ENCODE peak calls at places on chromosome 2, in four cellular contexts. C is WERI-Rb-1, Z is pancreas, O is cardiac muscle cell. V is an unnamed sample.

GRCh38 chr2:151842830-151843668 is 14.8 kb upstream of the ARL5A start:
- DNase-seq in C (no peak), Z (no peak), O (no peak), V (no peak)

GRCh38 chr2:118130385-118130784 is 42.1 kb downstream of the INSIG2 start:
- DNase-seq in C (no peak), Z (no peak), O (no peak), V (no peak)

GRCh38 chr2:140814141-140814540 is 1316.7 kb downstream of the LRP1B start:
- DNase-seq in C (no peak), Z (no peak), O (no peak), V (no peak)

GRCh38 chr2:134272831-134273230 is 19.0 kb downstream of the MGAT5 start:
- DNase-seq in C (peak; percentile 19), Z (no peak), O (no peak), V (no peak)

GRCh38 chr2:227462463-227462951 is 9.4 kb upstream of the AGFG1 start:
- DNase-seq in C (no peak), Z (no peak), O (no peak), V (no peak)

GRCh38 chr2:122136071-122136470 is 380.6 kb downstream of the TSN start:
- DNase-seq in C (peak; percentile 48), Z (no peak), O (peak; percentile 32), V (no peak)

GRCh38 chr2:241886840-241887447 is 17.4 kb downstream of the RTP5 start:
- DNase-seq in C (no peak), Z (peak; percentile 45), O (no peak), V (no peak)

GRCh38 chr2:183242937-183243336 is 118.7 kb downstream of the NUP35 start:
- DNase-seq in C (no peak), Z (no peak), O (peak; percentile 19), V (no peak)

GRCh38 chr2:16051046-16051489 is 110.7 kb downstream of the MYCN start:
- DNase-seq in C (peak; percentile 94), Z (no peak), O (peak; percentile 3), V (no peak)

GRCh38 chr2:123720760-123721159 is 304.3 kb upstream of the CNTNAP5 start:
- DNase-seq in C (peak; percentile 41), Z (no peak), O (no peak), V (no peak)

GRCh38 chr2:113831156-113831555 is 58.7 kb upstream of the ACTR3 start:
- DNase-seq in C (no peak), Z (no peak), O (no peak), V (no peak)

GRCh38 chr2:74152954-74153353 is 5.2 kb upstream of the BOLA3 start:
- DNase-seq in C (no peak), Z (no peak), O (no peak), V (no peak)

GRCh38 chr2:52968043-52968442 is 799.6 kb upstream of the CHAC2 start:
- DNase-seq in C (no peak), Z (no peak), O (no peak), V (no peak)

GRCh38 chr2:226985227-226985946 is 149.5 kb downstream of the RHBDD1 start:
- DNase-seq in C (peak; percentile 42), Z (no peak), O (peak; percentile 89), V (no peak)

GRCh38 chr2:47819834-47820233 is 36.9 kb downstream of the MSH6 start:
- DNase-seq in C (no peak), Z (no peak), O (no peak), V (no peak)

GRCh38 chr2:180046776-180047175 is 39.7 kb upstream of the CWC22 start:
- DNase-seq in C (no peak), Z (no peak), O (no peak), V (no peak)

GRCh38 chr2:55460562-55460961 is 40.9 kb upstream of the CCDC88A start:
- DNase-seq in C (no peak), Z (no peak), O (peak; percentile 37), V (no peak)

GRCh38 chr2:238029853-238030252 is 30.9 kb upstream of the SCLY start:
- DNase-seq in C (no peak), Z (no peak), O (no peak), V (no peak)

GRCh38 chr2:144137269-144137668 is 382.6 kb downstream of the ZEB2 start:
- DNase-seq in C (no peak), Z (no peak), O (no peak), V (no peak)

GRCh38 chr2:162261032-162261945 is 18.0 kb upstream of the FAP start:
- DNase-seq in C (no peak), Z (no peak), O (peak; percentile 82), V (peak; percentile 75)

GRCh38 chr2:45000341-45000901 is 8.8 kb downstream of the SIX2 start:
- DNase-seq in C (no peak), Z (peak; percentile 70), O (peak; percentile 31), V (no peak)

GRCh38 chr2:171772373-171772772 is 85.1 kb downstream of the DYNC1I2 start:
- DNase-seq in C (no peak), Z (no peak), O (no peak), V (no peak)

GRCh38 chr2:158973511-158973956 is 5.1 kb downstream of the TANC1 start:
- DNase-seq in C (no peak), Z (no peak), O (peak; percentile 32), V (no peak)

GRCh38 chr2:111135910-111136297 is 15.2 kb downstream of the BCL2L11 start:
- DNase-seq in C (peak; percentile 42), Z (peak; percentile 46), O (peak; percentile 98), V (peak; percentile 50)

GRCh38 chr2:27208486-27209050 is 3.3 kb upstream of the ATRAID start:
- DNase-seq in C (no peak), Z (no peak), O (no peak), V (no peak)

GRCh38 chr2:27212626-27213471 is 781 bp upstream of the SLC5A6 start:
- DNase-seq in C (peak; percentile 22), Z (no peak), O (peak; percentile 72), V (no peak)

GRCh38 chr2:27211241-27211942 is 449 bp upstream of the ATRAID start:
- DNase-seq in C (peak; percentile 28), Z (peak; percentile 92), O (peak; percentile 2), V (no peak)

GRCh38 chr2:27211943-27212625 is at the start of the genes ATRAID and SLC5A6:
- DNase-seq in C (peak; percentile 92), Z (peak; percentile 94), O (peak; percentile 92), V (peak; percentile 97)

DNA sequence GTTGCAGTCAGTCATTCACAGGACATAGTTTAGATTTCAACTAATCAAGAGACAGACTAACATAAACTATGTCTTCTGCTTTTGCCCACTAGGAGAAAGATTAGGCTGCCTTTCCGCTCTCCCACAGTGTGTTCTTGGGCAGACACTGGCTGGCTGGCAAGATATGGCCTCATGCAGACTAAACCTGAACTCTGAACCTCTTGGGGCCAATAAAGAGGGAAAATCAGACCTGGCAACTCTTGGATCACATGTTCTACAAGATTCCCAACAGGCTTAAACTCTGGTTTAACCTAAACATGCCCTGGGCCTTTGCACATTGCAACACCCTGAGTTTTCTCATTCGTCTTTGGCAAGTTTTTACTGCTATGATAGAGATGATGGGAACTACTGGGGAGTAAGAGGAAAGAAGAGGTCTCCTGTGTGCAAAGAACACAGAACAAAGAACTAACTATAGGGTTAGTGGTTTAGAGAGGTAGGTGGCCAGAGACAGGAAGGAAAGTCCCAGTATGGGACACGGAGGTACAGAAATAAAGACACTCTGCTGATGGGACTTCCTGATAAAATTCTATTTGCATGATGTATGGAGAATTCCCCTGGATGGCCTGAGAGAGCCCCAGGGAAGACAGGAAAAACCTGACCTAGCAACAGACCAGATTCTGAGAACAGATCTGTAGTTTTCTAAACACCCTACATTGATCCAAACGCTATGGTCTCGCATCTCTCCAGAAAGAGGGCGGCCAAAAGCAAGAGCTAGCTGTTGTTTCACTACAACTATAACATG is 2.0 kb upstream of the ATRAID start:
- DNase-seq in C (no peak), Z (no peak), O (no peak), V (peak; percentile 8)
- TF ChIP-seq CTCF in C (no peak), Z (no peak), O (no peak), V (no peak)

GRCh38 chr2:120223034-120223912 is at the start of gene TMEM185B:
- DNase-seq in C (peak; percentile 88), Z (peak; percentile 97), O (peak; percentile 88), V (peak; percentile 93)
- TF ChIP-seq CTCF in C (peak; percentile 71), Z (no peak), O (peak; percentile 34), V (peak; percentile 50)

GRCh38 chr2:90207454-90208058 is 1516.1 kb downstream of the RPIA start:
- DNase-seq in C (peak; percentile 6), Z (no peak), O (peak; percentile 2), V (no peak)
- TF ChIP-seq CTCF in C (peak; percentile 41), Z (peak; percentile 21), O (peak; percentile 12), V (peak; percentile 26)

GRCh38 chr2:222448806-222449205 is 24.5 kb downstream of the SGPP2 start:
- DNase-seq in C (peak; percentile 68), Z (no peak), O (peak; percentile 96), V (no peak)

GRCh38 chr2:222447144-222447543 is 22.8 kb downstream of the SGPP2 start:
- DNase-seq in C (no peak), Z (no peak), O (no peak), V (no peak)

GRCh38 chr2:222452422-222452950 is 28.1 kb downstream of the SGPP2 start:
- DNase-seq in C (no peak), Z (no peak), O (no peak), V (no peak)

GRCh38 chr2:222450021-222450420 is 25.7 kb downstream of the SGPP2 start:
- DNase-seq in C (peak; percentile 66), Z (no peak), O (no peak), V (no peak)

GRCh38 chr2:222451270-222451674 is 26.9 kb downstream of the SGPP2 start:
- DNase-seq in C (peak; percentile 63), Z (no peak), O (no peak), V (no peak)
- TF ChIP-seq CTCF in C (peak; percentile 18), Z (no peak), O (no peak), V (no peak)

DNA sequence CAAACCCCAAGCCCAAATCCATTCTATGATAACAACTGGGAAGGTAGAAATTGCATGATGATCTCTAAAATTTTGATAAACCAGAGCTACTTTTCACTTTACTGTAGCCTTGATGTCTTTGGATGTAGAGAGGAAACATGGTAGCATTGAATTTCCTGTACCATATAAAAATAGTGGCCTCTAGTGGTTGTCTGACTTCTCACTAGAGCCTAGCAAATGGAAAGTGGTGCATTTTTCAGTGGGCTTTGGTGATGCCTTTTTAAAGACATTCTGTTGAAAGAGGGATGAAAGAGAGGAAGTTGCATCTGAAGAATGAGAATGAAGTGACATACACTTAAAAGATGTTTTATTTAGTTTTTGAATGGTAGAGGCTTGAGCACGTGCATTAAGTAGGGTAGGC is 662.2 kb downstream of the XIRP2 start:
- DNase-seq in C (no peak), Z (no peak), O (peak; percentile 33), V (no peak)
- TF ChIP-seq CTCF in C (peak; percentile 19), Z (no peak), O (peak; percentile 43), V (no peak)

GRCh38 chr2:233208382-233209116 is 42.9 kb upstream of the ATG16L1 start:
- DNase-seq in C (no peak), Z (no peak), O (no peak), V (no peak)
- TF ChIP-seq CTCF in C (peak; percentile 10), Z (no peak), O (no peak), V (no peak)

DNA sequence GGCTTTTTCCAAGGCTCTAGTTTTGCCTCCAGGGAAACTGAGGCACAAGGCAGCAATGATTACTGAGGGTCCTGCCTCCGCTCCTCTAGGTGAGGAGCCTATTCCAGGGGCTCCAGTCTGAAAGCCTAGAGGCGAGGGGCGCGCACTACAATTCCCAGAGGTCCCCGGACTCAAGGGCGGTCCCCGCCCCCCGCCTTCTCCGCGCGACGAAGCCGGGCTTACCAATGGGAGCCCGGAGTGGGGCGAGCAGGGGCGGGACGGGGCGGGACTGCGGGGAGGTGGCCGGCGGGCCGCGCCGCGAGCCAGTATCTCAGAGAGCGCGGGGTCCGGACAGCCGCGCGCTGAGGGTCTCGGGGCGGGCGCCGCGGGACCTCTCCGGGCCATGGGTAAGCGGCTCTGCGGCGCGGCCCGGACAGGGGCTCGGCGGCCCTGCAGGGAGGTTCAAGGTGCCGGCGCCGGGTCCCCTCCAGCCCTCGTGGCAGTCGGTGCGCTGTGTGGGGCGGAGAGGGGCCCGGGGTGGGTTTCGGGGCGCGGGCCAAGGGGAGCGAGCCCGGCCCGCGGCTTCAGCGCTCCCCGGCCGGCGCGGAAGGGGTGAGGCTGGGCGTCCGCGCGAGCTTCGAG is at the start of gene ARID5A:
- DNase-seq in C (peak; percentile 92), Z (peak; percentile 96), O (peak; percentile 92), V (peak; percentile 94)
- TF ChIP-seq CTCF in C (no peak), Z (peak; percentile 29), O (no peak), V (peak; percentile 76)